ENCODE peak calls at places on chromosomes 2 and 18, in eight cellular contexts. L is upper lobe of right lung, P is dorsolateral prefrontal cortex, B is fibroblast of mammary gland, Y is PC-3, H is H9, F is HFFc6, V is GM12865. N is an unnamed sample.

GRCh38 chr2:207819839-207820784 is 50.4 kb upstream of the FZD5 start:
- DNase-seq in L (no peak), P (no peak), B (no peak), Y (peak), H (no peak), F (no peak), V (no peak), N (no peak)

GRCh38 chr2:74440005-74440377 is 1.7 kb downstream of the RTKN start:
- DNase-seq in L (no peak), P (peak), B (peak), Y (no peak), H (no peak), F (peak), V (no peak), N (peak)

GRCh38 chr2:71746946-71747501 is 293.7 kb downstream of the DYSF start:
- DNase-seq in L (no peak), P (no peak), B (no peak), Y (peak), H (no peak), F (peak), V (no peak), N (peak)

GRCh38 chr2:8234757-8235374 is 447.0 kb upstream of the ID2 start:
- DNase-seq in L (no peak), P (no peak), B (no peak), Y (no peak), H (no peak), F (no peak), V (peak), N (no peak)

GRCh38 chr2:124254621-124255020 is 229.5 kb downstream of the CNTNAP5 start:
- DNase-seq in L (no peak), P (no peak), B (peak), Y (no peak), H (no peak), F (no peak), V (no peak), N (no peak)

GRCh38 chr18:42048150-42048549 is 93.1 kb downstream of the PIK3C3 start:
- DNase-seq in L (no peak), P (no peak), B (peak), Y (peak), H (no peak), F (peak), V (no peak), N (peak)

GRCh38 chr2:153101187-153101586 is 377.4 kb downstream of the RPRM start:
- DNase-seq in L (no peak), P (no peak), B (no peak), Y (no peak), H (no peak), F (no peak), V (no peak), N (peak)

GRCh38 chr2:66695211-66695735 is 260.3 kb downstream of the MEIS1 start:
- DNase-seq in L (no peak), P (no peak), B (no peak), Y (no peak), H (no peak), F (no peak), V (no peak), N (no peak)

GRCh38 chr2:105576440-105577241 is 168.1 kb upstream of the NCK2 start:
- DNase-seq in L (no peak), P (no peak), B (peak), Y (peak), H (peak), F (peak), V (peak), N (peak)

GRCh38 chr18:14978962-14979535 is 231.1 kb downstream of the ANKRD30B start:
- DNase-seq in L (peak), P (no peak), B (peak), Y (peak), H (no peak), F (no peak), V (no peak), N (no peak)

GRCh38 chr2:234451852-234452625 is 44.8 kb downstream of the ARL4C start:
- DNase-seq in L (no peak), P (no peak), B (peak), Y (peak), H (no peak), F (peak), V (no peak), N (no peak)

GRCh38 chr2:39215545-39215944 is 28.2 kb downstream of the CDKL4 start:
- DNase-seq in L (no peak), P (no peak), B (peak), Y (no peak), H (no peak), F (no peak), V (no peak), N (no peak)

GRCh38 chr2:201966691-201967388 is 66.8 kb upstream of the FZD7 start:
- DNase-seq in L (no peak), P (no peak), B (no peak), Y (peak), H (no peak), F (no peak), V (no peak), N (no peak)

GRCh38 chr2:201968045-201968444 is 65.6 kb upstream of the FZD7 start:
- DNase-seq in L (no peak), P (no peak), B (no peak), Y (no peak), H (no peak), F (no peak), V (no peak), N (no peak)

GRCh38 chr2:201964011-201964410 is 69.6 kb upstream of the FZD7 start:
- DNase-seq in L (no peak), P (no peak), B (no peak), Y (no peak), H (no peak), F (no peak), V (no peak), N (no peak)

GRCh38 chr2:201964631-201965206 is 68.9 kb upstream of the FZD7 start:
- DNase-seq in L (no peak), P (no peak), B (no peak), Y (no peak), H (no peak), F (no peak), V (peak), N (no peak)

DNA sequence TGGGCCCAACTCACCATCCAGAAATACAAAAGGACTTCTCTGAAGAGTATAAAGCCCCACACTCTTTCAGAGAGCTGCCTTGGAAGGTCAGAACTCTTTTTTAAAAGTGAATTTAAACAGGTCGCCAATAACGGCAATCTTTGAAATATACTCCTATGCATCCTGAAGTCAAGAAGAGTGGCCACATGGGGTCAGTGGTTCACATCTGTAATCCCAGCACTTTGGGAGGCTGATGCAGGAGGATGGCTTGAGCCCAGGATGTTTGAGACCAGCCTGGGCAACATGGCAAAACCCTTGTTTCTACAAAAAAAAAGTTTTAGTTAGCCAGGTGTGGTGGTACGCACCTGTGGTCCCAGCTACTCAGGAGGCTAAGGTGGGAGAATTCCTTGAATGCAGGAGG is 68.1 kb upstream of the FZD7 start:
- DNase-seq in L (no peak), P (no peak), B (no peak), Y (peak), H (no peak), F (no peak), V (no peak), N (no peak)
- TF ChIP-seq CTCF in L (peak), P (no peak), B (peak), Y (peak), H (peak), F (peak), V (peak), N (no peak)

GRCh38 chr18:32975166-32975441 is 202.3 kb upstream of the KLHL14 start:
- DNase-seq in L (no peak), P (no peak), B (no peak), Y (no peak), H (no peak), F (no peak), V (no peak), N (no peak)

GRCh38 chr18:32975501-32975900 is 202.7 kb upstream of the KLHL14 start:
- DNase-seq in L (no peak), P (no peak), B (no peak), Y (no peak), H (no peak), F (no peak), V (no peak), N (no peak)

DNA sequence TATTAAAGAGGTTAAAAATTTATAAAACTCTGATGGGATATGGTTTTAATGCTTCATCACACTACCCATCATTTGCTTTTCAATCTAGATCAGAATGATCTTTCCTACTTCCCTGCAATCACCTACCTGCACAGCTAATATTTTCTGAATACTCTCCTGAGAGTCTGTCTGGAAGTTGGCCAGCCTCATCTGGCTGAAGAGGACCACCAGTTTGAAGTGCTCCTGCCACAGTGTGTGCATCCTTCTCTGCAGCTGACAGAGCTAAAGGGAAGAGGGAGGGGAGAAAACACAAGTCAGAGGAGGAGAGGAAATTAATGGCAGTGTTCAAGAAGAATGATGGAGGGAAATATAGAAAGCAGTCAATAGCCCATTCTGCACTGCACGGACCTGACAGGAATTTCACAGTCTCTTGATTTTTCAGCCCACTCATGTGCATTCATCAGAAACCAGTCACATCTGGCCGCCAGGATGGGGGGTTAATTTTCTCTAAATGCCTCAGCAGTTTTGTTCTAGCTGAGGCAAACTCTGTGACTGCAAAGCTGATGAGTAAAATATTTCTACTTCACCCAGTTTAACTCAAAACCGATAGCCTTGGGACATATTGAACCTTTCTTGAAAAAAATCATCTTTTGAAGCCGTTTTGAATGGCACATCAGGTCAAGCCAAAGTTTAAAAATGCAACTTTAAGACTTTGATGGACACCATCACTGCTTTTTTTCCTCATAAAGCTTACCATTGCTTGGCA is 201.8 kb upstream of the KLHL14 start:
- DNase-seq in L (no peak), P (no peak), B (no peak), Y (no peak), H (no peak), F (no peak), V (peak), N (no peak)
- TF ChIP-seq CTCF in L (no peak), P (no peak), B (no peak), Y (no peak), H (no peak), F (no peak), V (no peak), N (no peak)

GRCh38 chr2:45494978-45495293 is 116.1 kb downstream of the SRBD1 start:
- DNase-seq in L (no peak), P (no peak), B (no peak), Y (no peak), H (no peak), F (no peak), V (no peak), N (no peak)
- TF ChIP-seq CTCF in L (no peak), P (no peak), B (no peak), Y (no peak), H (peak), F (peak), V (no peak), N (no peak)

GRCh38 chr2:17667898-17668297 is 85.7 kb downstream of the SMC6 start:
- DNase-seq in L (no peak), P (no peak), B (no peak), Y (no peak), H (no peak), F (peak), V (no peak), N (no peak)

GRCh38 chr2:17674817-17675216 is 78.8 kb downstream of the SMC6 start:
- DNase-seq in L (no peak), P (no peak), B (no peak), Y (no peak), H (no peak), F (no peak), V (no peak), N (no peak)

GRCh38 chr2:17672583-17673317 is 80.9 kb downstream of the SMC6 start:
- DNase-seq in L (no peak), P (no peak), B (peak), Y (peak), H (no peak), F (peak), V (peak), N (no peak)
- TF ChIP-seq CTCF in L (no peak), P (no peak), B (peak), Y (peak), H (no peak), F (peak), V (no peak), N (no peak)

DNA sequence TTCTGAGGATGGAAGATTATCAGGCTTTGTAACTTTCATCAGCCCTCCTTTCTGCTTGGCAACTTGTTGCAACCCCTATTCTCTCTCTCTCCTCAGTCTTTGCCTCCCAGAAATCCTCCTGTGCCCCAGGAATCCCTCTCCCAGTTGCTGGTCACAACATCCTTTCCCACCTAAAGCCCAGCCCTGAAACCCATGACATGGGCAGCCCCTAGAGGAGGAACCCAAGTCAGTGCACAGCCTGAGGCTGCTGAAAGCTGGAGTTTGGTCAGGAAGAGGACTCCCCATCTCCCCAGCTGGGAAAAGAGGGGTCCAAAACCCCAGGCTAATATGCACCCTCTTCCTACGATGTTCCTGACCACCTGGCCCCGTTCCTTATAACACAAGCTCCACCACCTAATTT is 29.5 kb downstream of the PKDCC start:
- DNase-seq in L (no peak), P (no peak), B (no peak), Y (no peak), H (no peak), F (no peak), V (no peak), N (no peak)
- TF ChIP-seq CTCF in L (no peak), P (no peak), B (peak), Y (peak), H (peak), F (no peak), V (no peak), N (no peak)

DNA sequence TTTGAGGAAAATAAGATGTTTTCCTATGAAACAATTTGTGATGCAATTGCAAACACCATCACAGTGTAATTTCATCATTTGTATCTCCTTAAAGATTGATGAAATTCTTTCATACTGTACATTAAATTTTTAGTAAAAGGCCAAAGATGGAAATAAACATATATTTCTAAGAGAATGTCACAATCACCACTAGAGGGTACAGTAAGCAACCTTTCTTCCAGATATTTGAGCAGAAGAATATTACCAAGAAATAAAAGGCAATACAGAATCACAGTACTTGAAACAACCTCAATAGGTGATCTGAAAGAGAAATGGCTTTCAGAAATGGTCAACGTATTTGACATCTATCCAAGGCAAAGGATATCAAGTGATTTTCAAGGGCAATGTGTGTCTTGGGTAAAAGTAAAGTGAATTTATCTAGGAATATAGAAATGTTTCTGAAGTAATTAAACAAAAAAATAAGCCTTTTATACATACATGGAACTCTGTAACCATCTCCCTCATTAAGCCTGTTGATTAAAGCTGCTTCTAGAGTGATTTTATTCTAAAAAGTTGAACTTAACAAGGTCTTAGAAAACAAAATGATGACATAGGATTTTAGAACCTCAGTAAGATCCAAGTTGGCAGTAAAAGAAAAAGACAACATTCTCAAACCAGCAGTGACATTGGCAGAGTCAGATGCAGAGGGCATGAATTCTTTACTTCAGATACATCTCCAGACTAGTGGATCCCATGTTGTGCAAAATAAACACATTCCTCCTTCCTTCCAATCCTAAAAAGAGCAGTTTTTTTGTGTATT is 90.3 kb upstream of the SESTD1 start:
- DNase-seq in L (no peak), P (no peak), B (peak), Y (peak), H (no peak), F (no peak), V (no peak), N (no peak)
- TF ChIP-seq CTCF in L (no peak), P (peak), B (peak), Y (peak), H (peak), F (peak), V (no peak), N (peak)

DNA sequence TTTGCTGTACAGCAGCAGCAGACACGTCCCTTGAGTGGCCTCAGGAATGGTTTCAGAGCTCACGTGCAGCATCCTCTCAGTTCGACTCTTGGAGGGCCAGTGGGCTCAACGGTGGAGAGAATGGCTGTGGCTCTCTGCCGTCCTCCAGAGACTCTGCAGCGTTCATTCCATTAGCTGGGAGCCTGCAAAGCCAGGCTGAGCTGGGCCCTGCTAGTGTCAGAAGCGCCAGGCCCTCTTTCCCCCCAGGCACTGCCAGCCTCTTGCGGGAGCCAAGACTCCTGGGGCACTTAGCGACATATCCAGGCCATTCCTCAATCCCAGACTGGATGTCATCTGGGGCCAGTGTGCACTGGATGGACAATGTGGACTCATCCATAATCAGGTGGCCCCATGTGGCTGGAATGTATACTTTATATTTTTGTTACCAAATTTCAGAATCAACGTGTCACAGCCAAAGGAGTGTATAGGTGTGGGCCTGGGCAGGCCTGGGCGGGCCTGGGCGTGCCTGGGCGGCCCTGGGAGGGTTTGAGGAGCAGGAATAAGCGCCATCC is 125.1 kb upstream of the EPAS1 start:
- DNase-seq in L (no peak), P (no peak), B (no peak), Y (peak), H (no peak), F (peak), V (no peak), N (no peak)
- TF ChIP-seq CTCF in L (no peak), P (no peak), B (no peak), Y (peak), H (no peak), F (peak), V (no peak), N (no peak)

DNA sequence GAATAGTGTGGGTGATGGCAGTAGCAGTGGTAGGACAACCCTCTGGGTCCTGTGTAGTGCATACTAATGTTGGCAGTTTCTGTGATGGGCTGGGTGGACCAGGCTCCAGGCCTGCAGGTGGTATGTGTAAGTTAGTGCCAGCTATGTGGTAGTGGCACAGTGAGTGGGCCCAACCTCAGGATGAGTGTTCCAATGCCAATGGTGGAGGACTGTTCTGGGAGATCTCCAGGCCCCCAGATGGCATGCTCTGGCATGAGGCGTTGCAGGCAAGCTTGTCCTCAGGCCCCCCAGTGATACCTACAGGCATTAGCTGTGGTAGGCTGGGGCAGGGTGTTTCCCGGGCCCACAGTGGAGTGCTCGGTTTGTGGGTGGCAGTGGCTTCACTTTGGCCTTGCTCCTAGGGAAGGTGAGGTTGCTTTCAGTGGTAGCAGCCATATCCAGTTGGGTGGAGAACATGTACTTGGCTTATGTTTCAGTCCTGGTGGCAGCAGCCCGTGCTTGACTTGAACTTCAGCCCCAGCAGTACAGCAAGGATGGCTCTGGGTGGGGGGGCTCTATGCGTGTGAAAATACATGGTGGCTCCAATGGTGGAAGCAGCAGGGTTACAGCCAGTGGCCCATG is 32.4 kb downstream of the TEX51 start:
- DNase-seq in L (no peak), P (no peak), B (no peak), Y (no peak), H (no peak), F (no peak), V (no peak), N (no peak)
- TF ChIP-seq CTCF in L (no peak), P (no peak), B (no peak), Y (no peak), H (no peak), F (no peak), V (no peak), N (no peak)

GRCh38 chr18:76480913-76481312 is 14.1 kb downstream of the ZNF516 start:
- DNase-seq in L (no peak), P (no peak), B (no peak), Y (no peak), H (no peak), F (no peak), V (no peak), N (no peak)
- TF ChIP-seq CTCF in L (no peak), P (no peak), B (peak), Y (peak), H (peak), F (peak), V (peak), N (no peak)

GRCh38 chr2:221572180-221572820 is at the start of gene EPHA4:
- DNase-seq in L (peak), P (peak), B (peak), Y (peak), H (peak), F (peak), V (peak), N (peak)
- TF ChIP-seq CTCF in L (peak), P (no peak), B (no peak), Y (peak), H (no peak), F (peak), V (peak), N (no peak)

N was measured in adrenal gland.